ENCODE peak calls at places on chromosomes 11 and 22, in six cellular contexts. W is BJ; J is retinal pigment epithelial cell; X is AG10803; Y is astrocyte of the spinal cord; S is CD8-positive, alpha-beta memory T cell. Z is an unnamed sample.
A peak's percentile ranks its signal among the peaks of the same experiment; 100 is the strongest.

GRCh38 chr11:100632970-100633452 is 54.1 kb upstream of the ARHGAP42 start:
- DNase-seq in W (no peak), J (peak; percentile 76), X (peak; percentile 1), Y (peak; percentile 60), S (no peak), Z (no peak)

GRCh38 chr22:24190566-24191208 is 9.4 kb downstream of the SUSD2 start:
- DNase-seq in W (no peak), J (no peak), X (no peak), Y (no peak), S (no peak), Z (no peak)

GRCh38 chr11:134261626-134262488 is 8.5 kb downstream of the ACAD8 start:
- DNase-seq in W (no peak), J (no peak), X (peak; percentile 16), Y (peak; percentile 10), S (no peak), Z (peak; percentile 76)

GRCh38 chr11:62048101-62048500 is 75.7 kb upstream of the INCENP start:
- DNase-seq in W (peak; percentile 30), J (no peak), X (peak; percentile 46), Y (no peak), S (no peak), Z (no peak)

GRCh38 chr11:10982695-10983492 is 125.0 kb upstream of the ZBED5 start:
- DNase-seq in W (no peak), J (no peak), X (no peak), Y (no peak), S (no peak), Z (no peak)

GRCh38 chr11:45182902-45183301 is 36.5 kb downstream of the PRDM11 start:
- DNase-seq in W (no peak), J (no peak), X (peak; percentile 23), Y (no peak), S (no peak), Z (peak; percentile 2)

GRCh38 chr22:17368727-17369552 is at the start of gene CECR2:
- DNase-seq in W (no peak), J (no peak), X (no peak), Y (peak; percentile 20), S (no peak), Z (peak; percentile 17)

GRCh38 chr11:8059571-8060011 is 21.4 kb upstream of the TUB start:
- DNase-seq in W (no peak), J (no peak), X (no peak), Y (no peak), S (no peak), Z (no peak)

GRCh38 chr11:104783241-104783640 is 115.0 kb downstream of the CASP12 start:
- DNase-seq in W (no peak), J (no peak), X (no peak), Y (no peak), S (no peak), Z (no peak)

GRCh38 chr11:110097459-110098012 is 4.3 kb downstream of the ZC3H12C start:
- DNase-seq in W (no peak), J (no peak), X (no peak), Y (no peak), S (no peak), Z (no peak)

GRCh38 chr11:9716275-9717039 is 52.6 kb downstream of the SWAP70 start:
- DNase-seq in W (no peak), J (no peak), X (peak; percentile 31), Y (peak; percentile 87), S (no peak), Z (no peak)

GRCh38 chr11:65417702-65418430 is 4.7 kb upstream of the NEAT1 start:
- DNase-seq in W (no peak), J (no peak), X (peak; percentile 46), Y (peak; percentile 60), S (no peak), Z (no peak)

GRCh38 chr22:17444204-17444504 is 74.9 kb downstream of the CECR2 start:
- DNase-seq in W (no peak), J (no peak), X (no peak), Y (no peak), S (no peak), Z (no peak)

GRCh38 chr11:112223754-112224532 is 2.3 kb upstream of the PTS start:
- DNase-seq in W (no peak), J (no peak), X (no peak), Y (no peak), S (no peak), Z (no peak)

GRCh38 chr11:63916837-63917684 is at the start of gene RCOR2:
- DNase-seq in W (no peak), J (no peak), X (peak; percentile 90), Y (peak; percentile 76), S (peak; percentile 28), Z (peak; percentile 88)

GRCh38 chr22:48475661-48476345 is 1351.9 kb downstream of the BRD1 start:
- DNase-seq in W (no peak), J (no peak), X (no peak), Y (no peak), S (no peak), Z (no peak)

GRCh38 chr22:48478529-48479265 is 1349.0 kb downstream of the BRD1 start:
- DNase-seq in W (no peak), J (no peak), X (no peak), Y (no peak), S (no peak), Z (no peak)

GRCh38 chr22:48476599-48476998 is 1351.1 kb downstream of the BRD1 start:
- DNase-seq in W (no peak), J (no peak), X (no peak), Y (no peak), S (no peak), Z (no peak)

GRCh38 chr22:48477031-48477721 is 1350.5 kb downstream of the BRD1 start:
- DNase-seq in W (no peak), J (no peak), X (no peak), Y (no peak), S (no peak), Z (no peak)

DNA sequence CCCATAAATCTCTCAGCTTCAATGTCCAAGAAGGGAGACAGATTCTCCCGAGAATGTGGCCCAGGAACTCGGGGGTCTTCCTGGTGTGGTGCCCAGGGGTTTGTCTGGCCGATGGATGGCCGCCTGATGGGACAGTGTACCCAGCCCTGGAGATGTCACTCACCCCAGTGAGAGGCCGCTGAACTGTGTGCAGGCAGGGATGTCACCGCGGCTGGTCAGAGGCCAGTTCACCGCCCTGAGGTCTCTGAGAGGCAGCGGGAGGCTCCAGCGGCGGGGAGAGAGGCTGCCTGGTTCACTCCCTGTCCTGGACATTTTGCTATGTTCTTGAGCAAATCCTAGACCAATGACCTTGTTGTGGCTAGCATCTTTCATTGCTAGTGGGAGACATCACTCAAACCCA is 1349.5 kb downstream of the BRD1 start:
- DNase-seq in W (no peak), J (no peak), X (no peak), Y (no peak), S (no peak), Z (no peak)
- H3K4me3 ChIP-seq in W (no peak overlapping the region), J (no peak overlapping the region), X (no peak overlapping the region), Y (no peak overlapping the region), S (no peak overlapping the region), Z (no peak overlapping the region)

DNA sequence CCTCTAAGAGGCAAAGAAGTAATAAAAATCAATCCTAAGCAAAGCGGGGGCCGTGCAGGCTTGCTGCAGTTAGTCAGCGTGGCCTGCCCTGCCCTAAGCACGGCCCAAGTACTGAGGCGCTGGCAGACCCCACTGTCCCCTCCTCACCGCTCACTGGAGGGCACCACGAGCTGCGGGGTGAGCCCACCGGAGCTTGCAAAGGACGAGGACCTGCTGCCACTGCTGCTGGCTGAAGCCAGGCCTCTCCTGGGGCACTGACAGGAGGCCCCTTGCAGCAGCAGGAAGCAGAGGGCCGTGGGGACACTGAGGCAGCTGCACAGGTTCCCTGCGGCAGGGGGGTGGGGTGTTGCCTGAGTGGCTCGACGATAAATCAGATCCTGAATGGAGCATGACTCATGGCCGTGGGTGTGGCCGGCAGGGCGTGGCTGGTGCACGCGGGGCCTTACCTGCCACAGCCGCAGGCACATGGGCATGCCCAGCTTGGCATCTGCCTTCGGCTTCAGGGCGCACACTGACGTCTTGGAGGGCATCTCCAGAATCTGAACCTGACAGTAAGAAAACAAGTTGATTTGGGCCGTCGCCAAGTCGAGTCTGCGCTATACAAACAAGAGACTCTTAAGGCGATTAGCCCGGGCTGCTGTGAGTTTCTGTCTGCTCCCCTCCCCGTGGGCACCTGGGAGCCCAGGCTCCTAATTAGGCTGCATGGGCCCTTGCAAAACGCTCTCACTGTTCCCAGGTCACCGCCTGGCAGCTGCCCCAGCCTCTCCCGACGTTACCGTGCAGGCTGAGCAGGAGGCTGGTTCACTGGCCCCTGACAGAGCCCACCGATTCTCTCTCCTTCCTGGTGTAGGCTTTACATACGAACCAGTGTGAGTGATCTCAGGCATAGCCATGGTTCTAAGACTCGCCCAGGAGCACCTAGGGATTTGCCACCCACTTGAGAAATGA is 45.9 kb downstream of the TBX1 start:
- DNase-seq in W (no peak), J (peak; percentile 20), X (no peak), Y (no peak), S (no peak), Z (no peak)
- H3K4me3 ChIP-seq in W (no peak overlapping the region), J (no peak overlapping the region), X (no peak overlapping the region), Y (no peak overlapping the region), S (no peak overlapping the region), Z (no peak overlapping the region)

GRCh38 chr11:19774329-19774728 is 61.7 kb downstream of the NAV2 start:
- DNase-seq in W (no peak), J (no peak), X (no peak), Y (no peak), S (no peak), Z (no peak)

GRCh38 chr11:19775622-19776021 is 63.0 kb downstream of the NAV2 start:
- DNase-seq in W (no peak), J (no peak), X (no peak), Y (no peak), S (no peak), Z (no peak)

GRCh38 chr11:19777342-19778102 is 64.9 kb downstream of the NAV2 start:
- DNase-seq in W (no peak), J (no peak), X (peak; percentile 43), Y (peak; percentile 64), S (no peak), Z (no peak)

GRCh38 chr11:19774817-19775600 is 62.4 kb downstream of the NAV2 start:
- DNase-seq in W (no peak), J (no peak), X (no peak), Y (no peak), S (no peak), Z (no peak)

DNA sequence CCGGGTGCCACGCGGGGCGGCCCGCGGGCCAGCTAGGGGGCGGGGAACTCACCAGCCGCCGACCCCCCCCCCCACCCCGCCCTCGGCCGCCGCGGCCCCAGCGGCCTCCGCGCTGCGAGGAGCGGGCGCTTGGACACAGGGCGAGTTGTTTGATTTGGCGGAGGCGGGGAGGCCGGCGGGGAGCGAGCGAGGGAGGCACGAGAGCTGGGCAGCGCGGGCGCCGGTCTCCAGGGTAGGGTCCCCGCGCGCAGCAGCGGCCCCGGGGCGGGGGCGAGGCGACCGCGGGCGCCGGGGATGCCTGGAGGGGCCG is 64.3 kb downstream of the NAV2 start:
- DNase-seq in W (no peak), J (no peak), X (no peak), Y (no peak), S (no peak), Z (no peak)
- H3K4me3 ChIP-seq in W (peak overlapping the region; percentile 48), J (peak overlapping the region; percentile 57), X (peak overlapping the region; percentile 63), Y (peak overlapping the region; percentile 43), S (no peak overlapping the region), Z (no peak overlapping the region)

GRCh38 chr22:38103641-38104040 is 6.8 kb downstream of the BAIAP2L2 start:
- DNase-seq in W (no peak), J (no peak), X (no peak), Y (no peak), S (no peak), Z (no peak)

GRCh38 chr22:38097058-38097457 is 13.1 kb upstream of the SLC16A8 start:
- DNase-seq in W (no peak), J (no peak), X (no peak), Y (no peak), S (no peak), Z (no peak)

GRCh38 chr22:38098410-38099249 is 11.9 kb downstream of the BAIAP2L2 start:
- DNase-seq in W (peak; percentile 27), J (no peak), X (peak; percentile 63), Y (no peak), S (no peak), Z (no peak)

GRCh38 chr22:38097557-38098409 is 12.7 kb downstream of the BAIAP2L2 start:
- DNase-seq in W (no peak), J (no peak), X (no peak), Y (no peak), S (no peak), Z (no peak)
- H3K4me3 ChIP-seq in W (no peak overlapping the region), J (no peak overlapping the region), X (no peak overlapping the region), Y (no peak overlapping the region), S (no peak overlapping the region), Z (no peak overlapping the region)

Z was measured in Jurkat, Clone E6-1.